ENCODE peak calls at places on chromosomes 11 and 22, in ten cellular contexts. V is A549; P is kidney epithelial cell; W is body of pancreas; G is tibial nerve; D is AG10803; T is GM20000; O is fibroblast of lung; C is H1; H is CD8-positive, alpha-beta T cell. U is an unnamed sample.

GRCh38 chr11:71491531-71492329 is 35.3 kb upstream of the KRTAP5-7 start:
- DNase-seq in V (no peak), P (no peak), W (no peak), G (no peak), D (no peak), T (no peak), O (no peak), C (no peak), H (no peak), U (no peak)

GRCh38 chr11:125621995-125622394 is 3.0 kb upstream of the CHEK1 start:
- DNase-seq in V (no peak), P (no peak), W (no peak), G (no peak), D (peak), T (no peak), O (peak), C (no peak), H (no peak), U (no peak)

GRCh38 chr11:107695446-107695845 is 16.4 kb downstream of the SLN start:
- DNase-seq in V (no peak), P (no peak), W (no peak), G (no peak), D (peak), T (no peak), O (peak), C (no peak), H (no peak), U (no peak)

GRCh38 chr11:18394928-18395734 is 768 bp downstream of the LDHA start:
- DNase-seq in V (peak), P (no peak), W (peak), G (peak), D (no peak), T (no peak), O (peak), C (no peak), H (no peak), U (no peak)

GRCh38 chr11:8021920-8022319 is 34.8 kb downstream of the EIF3F start:
- DNase-seq in V (no peak), P (no peak), W (no peak), G (no peak), D (no peak), T (no peak), O (no peak), C (no peak), H (no peak), U (no peak)

GRCh38 chr11:46346886-46347636 is at the start of gene DGKZ:
- DNase-seq in V (peak), P (no peak), W (peak), G (peak), D (peak), T (peak), O (peak), C (no peak), H (peak), U (peak)

GRCh38 chr11:35343033-35343598 is 76.2 kb downstream of the SLC1A2 start:
- DNase-seq in V (no peak), P (no peak), W (no peak), G (no peak), D (no peak), T (peak), O (no peak), C (no peak), H (no peak), U (no peak)

GRCh38 chr22:27726726-27727449 is 74.7 kb downstream of the MN1 start:
- DNase-seq in V (peak), P (peak), W (peak), G (no peak), D (peak), T (no peak), O (peak), C (no peak), H (no peak), U (no peak)

GRCh38 chr11:73197348-73197747 is 20.7 kb upstream of the P2RY2 start:
- DNase-seq in V (no peak), P (no peak), W (no peak), G (no peak), D (no peak), T (no peak), O (no peak), C (no peak), H (no peak), U (no peak)

GRCh38 chr11:109486129-109486528 is 64.1 kb downstream of the C11orf87 start:
- DNase-seq in V (no peak), P (no peak), W (no peak), G (no peak), D (no peak), T (no peak), O (no peak), C (no peak), H (no peak), U (no peak)

GRCh38 chr11:95193541-95193940 is 37.5 kb downstream of the SESN3 start:
- DNase-seq in V (no peak), P (no peak), W (no peak), G (no peak), D (no peak), T (no peak), O (no peak), C (no peak), H (no peak), U (no peak)

GRCh38 chr11:113865873-113866272 is 9.5 kb downstream of the USP28 start:
- DNase-seq in V (no peak), P (no peak), W (no peak), G (no peak), D (no peak), T (no peak), O (no peak), C (no peak), H (no peak), U (no peak)

GRCh38 chr11:62373464-62374110 is 36.3 kb downstream of the ASRGL1 start:
- DNase-seq in V (no peak), P (no peak), W (no peak), G (no peak), D (no peak), T (no peak), O (no peak), C (no peak), H (no peak), U (no peak)

GRCh38 chr11:48114740-48115139 is 101.9 kb upstream of the OR4B1 start:
- DNase-seq in V (no peak), P (no peak), W (no peak), G (no peak), D (no peak), T (no peak), O (no peak), C (no peak), H (no peak), U (no peak)

GRCh38 chr22:19350947-19351346 is 59.4 kb upstream of the CLTCL1 start:
- DNase-seq in V (no peak), P (no peak), W (no peak), G (no peak), D (no peak), T (no peak), O (no peak), C (no peak), H (no peak), U (no peak)

GRCh38 chr11:124068711-124069110 is 27.6 kb upstream of the OR10G7 start:
- DNase-seq in V (no peak), P (no peak), W (no peak), G (no peak), D (no peak), T (no peak), O (no peak), C (no peak), H (no peak), U (no peak)

GRCh38 chr11:47337229-47337924 is 15.1 kb downstream of the MYBPC3 start:
- DNase-seq in V (peak), P (no peak), W (no peak), G (no peak), D (no peak), T (no peak), O (no peak), C (no peak), H (no peak), U (no peak)

GRCh38 chr11:61707574-61707973 is 27.4 kb downstream of the DAGLA start:
- DNase-seq in V (no peak), P (no peak), W (no peak), G (no peak), D (no peak), T (no peak), O (no peak), C (no peak), H (no peak), U (no peak)

GRCh38 chr22:20211997-20212753 is 55.9 kb downstream of the RTN4R start:
- DNase-seq in V (no peak), P (no peak), W (peak), G (no peak), D (no peak), T (no peak), O (peak), C (no peak), H (no peak), U (no peak)

GRCh38 chr11:330307-330693 is 9.6 kb upstream of the IFITM3 start:
- DNase-seq in V (no peak), P (no peak), W (no peak), G (no peak), D (no peak), T (no peak), O (no peak), C (no peak), H (no peak), U (no peak)

GRCh38 chr11:95296621-95297025 is 65.6 kb upstream of the SESN3 start:
- DNase-seq in V (no peak), P (no peak), W (peak), G (no peak), D (no peak), T (peak), O (peak), C (no peak), H (no peak), U (no peak)

GRCh38 chr11:116276051-116277044 is 496.4 kb downstream of the BUD13 start:
- DNase-seq in V (peak), P (peak), W (peak), G (peak), D (peak), T (peak), O (peak), C (peak), H (peak), U (peak)

GRCh38 chr11:119976805-119977583 is 160.9 kb downstream of the TRIM29 start:
- DNase-seq in V (no peak), P (no peak), W (no peak), G (no peak), D (no peak), T (no peak), O (no peak), C (no peak), H (no peak), U (no peak)

GRCh38 chr22:27718186-27719032 is 83.1 kb downstream of the MN1 start:
- DNase-seq in V (peak), P (peak), W (peak), G (peak), D (peak), T (no peak), O (peak), C (no peak), H (no peak), U (no peak)

GRCh38 chr11:78310500-78310909 is 107.1 kb downstream of the GAB2 start:
- DNase-seq in V (no peak), P (no peak), W (peak), G (peak), D (peak), T (peak), O (peak), C (no peak), H (no peak), U (no peak)

GRCh38 chr11:46009647-46010046 is 87.2 kb downstream of the LARGE2 start:
- DNase-seq in V (no peak), P (no peak), W (no peak), G (no peak), D (peak), T (no peak), O (peak), C (no peak), H (no peak), U (no peak)

GRCh38 chr11:111976614-111977140 is 39.5 kb downstream of the DIXDC1 start:
- DNase-seq in V (no peak), P (no peak), W (peak), G (no peak), D (no peak), T (no peak), O (peak), C (no peak), H (no peak), U (no peak)

GRCh38 chr22:38707346-38707745 is 1.6 kb downstream of the GTPBP1 start:
- DNase-seq in V (peak), P (peak), W (no peak), G (no peak), D (peak), T (peak), O (peak), C (no peak), H (no peak), U (no peak)

GRCh38 chr11:70029831-70030811 is 48.0 kb upstream of the ANO1 start:
- DNase-seq in V (no peak), P (no peak), W (no peak), G (no peak), D (no peak), T (no peak), O (no peak), C (no peak), H (no peak), U (no peak)

GRCh38 chr11:131579932-131580387 is 209.5 kb downstream of the NTM start:
- DNase-seq in V (peak), P (no peak), W (peak), G (peak), D (peak), T (peak), O (peak), C (no peak), H (no peak), U (peak)
- TF ChIP-seq CTCF in V (no peak), P (peak), W (no peak), G (no peak), D (peak), T (peak), O (peak), C (peak), H (no peak), U (peak)

GRCh38 chr11:131025020-131025419 is 108.7 kb upstream of the SNX19 start:
- DNase-seq in V (peak), P (no peak), W (no peak), G (no peak), D (peak), T (peak), O (peak), C (no peak), H (no peak), U (peak)
- TF ChIP-seq CTCF in V (peak), P (peak), W (no peak), G (no peak), D (peak), T (no peak), O (peak), C (peak), H (no peak), U (peak)

GRCh38 chr11:10331548-10332289 is 26.8 kb downstream of the ADM start:
- DNase-seq in V (no peak), P (no peak), W (no peak), G (no peak), D (peak), T (no peak), O (peak), C (no peak), H (no peak), U (no peak)

GRCh38 chr11:10328314-10329090 is 23.6 kb downstream of the ADM start:
- DNase-seq in V (no peak), P (no peak), W (peak), G (no peak), D (peak), T (no peak), O (peak), C (no peak), H (no peak), U (no peak)

GRCh38 chr11:10329356-10329755 is 24.5 kb downstream of the ADM start:
- DNase-seq in V (no peak), P (no peak), W (no peak), G (no peak), D (no peak), T (no peak), O (no peak), C (no peak), H (no peak), U (no peak)

GRCh38 chr11:10329935-10330334 is 25.1 kb downstream of the ADM start:
- DNase-seq in V (no peak), P (no peak), W (no peak), G (no peak), D (peak), T (no peak), O (peak), C (no peak), H (no peak), U (no peak)

DNA sequence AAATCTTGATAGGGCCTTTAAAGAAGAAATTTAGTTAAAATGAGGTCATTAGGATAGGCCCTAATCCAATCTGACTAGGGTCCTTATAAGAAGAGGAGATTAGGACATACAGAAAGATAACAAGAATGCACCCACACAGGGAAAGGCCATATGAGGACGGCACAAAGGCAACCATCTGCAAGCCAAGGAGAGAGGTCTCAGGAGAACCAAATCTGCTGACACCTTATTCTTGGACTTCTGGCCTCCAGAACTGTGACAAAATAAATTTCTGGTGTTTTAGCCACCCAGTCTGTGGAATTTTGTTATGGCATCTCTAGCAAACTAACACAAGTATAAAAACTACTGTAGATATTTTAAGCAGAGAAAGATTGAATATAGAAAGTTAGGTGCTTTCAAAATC is 28.6 kb downstream of the ADM start:
- DNase-seq in V (no peak), P (no peak), W (no peak), G (no peak), D (no peak), T (no peak), O (no peak), C (no peak), H (no peak), U (no peak)
- TF ChIP-seq CTCF in V (no peak), P (no peak), W (no peak), G (no peak), D (no peak), T (no peak), O (no peak), C (no peak), H (no peak), U (no peak)

DNA sequence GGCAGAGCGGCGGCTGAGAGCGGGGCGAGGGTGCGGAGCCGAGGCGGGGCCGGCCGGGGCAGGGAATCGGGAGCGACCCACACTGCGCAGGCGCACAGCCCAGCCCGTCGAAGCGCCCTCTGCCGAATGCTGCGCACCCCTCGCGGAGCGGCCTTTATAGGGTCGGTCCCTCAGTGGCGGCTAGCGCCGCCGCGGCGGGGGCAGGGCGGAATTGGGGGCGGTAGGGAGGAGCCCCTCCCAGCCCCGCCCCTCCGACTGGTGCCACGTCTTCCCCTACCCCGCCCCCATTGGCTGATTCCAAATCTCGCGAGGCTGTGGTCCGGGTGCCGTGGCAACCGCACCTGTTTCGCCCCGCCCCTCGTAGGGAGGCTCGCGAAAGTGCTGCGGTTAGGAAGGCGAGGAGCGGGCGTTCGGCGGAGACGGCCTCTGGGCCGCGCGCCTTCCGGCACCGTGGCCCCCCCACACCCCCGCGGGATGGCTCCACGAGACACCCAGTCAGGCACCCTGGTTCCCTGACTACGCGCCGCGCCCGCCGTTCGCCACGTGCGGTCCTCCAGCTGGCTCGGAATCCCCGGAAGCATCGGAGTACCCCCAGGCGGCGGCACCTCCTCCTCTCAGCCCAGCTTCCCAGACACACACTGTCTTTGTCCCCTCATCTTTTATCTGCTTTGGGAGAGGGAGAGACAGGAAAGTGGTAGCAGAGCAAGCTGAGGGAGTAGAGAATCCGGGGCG is at the start of gene EHD1:
- DNase-seq in V (peak), P (peak), W (peak), G (peak), D (peak), T (peak), O (peak), C (peak), H (peak), U (peak)
- TF ChIP-seq CTCF in V (peak), P (peak), W (peak), G (peak), D (peak), T (peak), O (peak), C (peak), H (peak), U (peak)

U was measured in endothelial cell.